ENCODE peak calls at places on chromosome 22, in four cellular contexts. N is activated T-cell treated with anti-CD3 and anti-CD28 coated beads for 4 hours, K is iPS-NIHi11, S is C1 segment of cervical spinal cord. G is an unnamed sample.

GRCh38 chr22:44127353-44127752 is 53.4 kb upstream of the PARVG start:
- DNase-seq in N (no peak), K (no peak), S (no peak), G (no peak)

GRCh38 chr22:33070600-33070999 is 12.4 kb upstream of the SYN3 start:
- DNase-seq in N (no peak), S (no peak), K (no peak), G (peak)

GRCh38 chr22:49213731-49214352 is 613.8 kb downstream of the BRD1 start:
- DNase-seq in K (no peak), N (no peak), S (no peak), G (no peak)

GRCh38 chr22:35835998-35836691 is 118.5 kb downstream of the APOL5 start:
- DNase-seq in K (peak), S (no peak), N (no peak), G (peak)

GRCh38 chr22:45210174-45210573 is 30.5 kb downstream of the KIAA0930 start:
- DNase-seq in S (no peak), N (no peak), K (no peak), G (no peak)

GRCh38 chr22:45124176-45124857 is 39.4 kb upstream of the NUP50 start:
- DNase-seq in K (peak), S (no peak), N (no peak), G (no peak)

GRCh38 chr22:48171294-48171693 is 1408.8 kb downstream of the TBC1D22A start:
- DNase-seq in S (no peak), K (no peak), N (no peak), G (no peak)

GRCh38 chr22:44107341-44107740 is 73.4 kb upstream of the PARVG start:
- DNase-seq in K (peak), N (no peak), S (no peak), G (no peak)

GRCh38 chr22:20017622-20017958 is 967 bp upstream of the ARVCF start:
- DNase-seq in S (no peak), N (no peak), K (no peak), G (no peak)

GRCh38 chr22:22014285-22014659 is 31.7 kb upstream of the TOP3B start:
- DNase-seq in N (no peak), K (no peak), S (no peak), G (no peak)

GRCh38 chr22:47811971-47812370 is 1049.5 kb downstream of the TBC1D22A start:
- DNase-seq in N (no peak), S (no peak), K (no peak), G (no peak)

GRCh38 chr22:35842954-35843353 is 125.3 kb downstream of the APOL5 start:
- DNase-seq in S (no peak), N (no peak), K (peak), G (no peak)

GRCh38 chr22:46064236-46064965 is 85.9 kb upstream of the PPARA start:
- DNase-seq in N (no peak), S (no peak), K (no peak), G (peak)

GRCh38 chr22:24496661-24497060 is 1.5 kb downstream of the UPB1 start:
- DNase-seq in N (no peak), S (no peak), K (no peak), G (no peak)

GRCh38 chr22:38505595-38506117 is 455 bp downstream of the DDX17 start:
- DNase-seq in S (peak), K (peak), N (peak), G (peak)